ENCODE peak calls at places on chromosomes 4 and X, in six cellular contexts. One of them, this sample, is unnamed.

GRCh38 chr4:4541040-4541631 is 712 bp downstream of the STX18 start:
- DNase-seq in NCI-H1092: no peak
- DNase-seq in kidney: no peak
- DNase-seq in PC-3: peak
- DNase-seq in iris pigment epithelial cell: peak
- DNase-seq in HuH-7: peak
- DNase-seq in this sample: peak

GRCh38 chrX:132071260-132071659 is 48.2 kb downstream of the STK26 start:
- DNase-seq in NCI-H1092: no peak
- DNase-seq in kidney: no peak
- DNase-seq in PC-3: peak
- DNase-seq in iris pigment epithelial cell: peak
- DNase-seq in HuH-7: peak
- DNase-seq in this sample: peak

GRCh38 chr4:105807496-105807895 is 87.8 kb upstream of the NPNT start:
- DNase-seq in NCI-H1092: no peak
- DNase-seq in kidney: no peak
- DNase-seq in PC-3: no peak
- DNase-seq in iris pigment epithelial cell: peak
- DNase-seq in HuH-7: no peak
- DNase-seq in this sample: no peak

GRCh38 chrX:97876697-97877407 is 993.1 kb downstream of the RPA4 start:
- DNase-seq in NCI-H1092: no peak
- DNase-seq in kidney: no peak
- DNase-seq in PC-3: peak
- DNase-seq in iris pigment epithelial cell: no peak
- DNase-seq in HuH-7: no peak
- DNase-seq in this sample: no peak

GRCh38 chr4:174592985-174593335 is 70.7 kb upstream of the HPGD start:
- DNase-seq in NCI-H1092: no peak
- DNase-seq in kidney: no peak
- DNase-seq in PC-3: peak
- DNase-seq in iris pigment epithelial cell: peak
- DNase-seq in HuH-7: no peak
- DNase-seq in this sample: peak

GRCh38 chrX:24017674-24018073 is 9.3 kb downstream of the KLHL15 start:
- DNase-seq in NCI-H1092: no peak
- DNase-seq in kidney: no peak
- DNase-seq in PC-3: no peak
- DNase-seq in iris pigment epithelial cell: no peak
- DNase-seq in HuH-7: no peak
- DNase-seq in this sample: no peak

GRCh38 chr4:102564399-102564921 is 63.3 kb downstream of the NFKB1 start:
- DNase-seq in NCI-H1092: no peak
- DNase-seq in kidney: no peak
- DNase-seq in PC-3: peak
- DNase-seq in iris pigment epithelial cell: peak
- DNase-seq in HuH-7: no peak
- DNase-seq in this sample: peak

GRCh38 chr4:121112530-121112929 is 40.2 kb upstream of the NDNF start:
- DNase-seq in NCI-H1092: no peak
- DNase-seq in kidney: no peak
- DNase-seq in PC-3: no peak
- DNase-seq in iris pigment epithelial cell: no peak
- DNase-seq in HuH-7: no peak
- DNase-seq in this sample: no peak

GRCh38 chr4:123244233-123244632 is 152.4 kb upstream of the SPRY1 start:
- DNase-seq in NCI-H1092: no peak
- DNase-seq in kidney: peak
- DNase-seq in PC-3: no peak
- DNase-seq in iris pigment epithelial cell: peak
- DNase-seq in HuH-7: no peak
- DNase-seq in this sample: peak

This sample was measured in mammary epithelial cell.